ENCODE peak calls at places on chromosomes 6 and 20, in seven cellular contexts. W is upper lobe of right lung; Y is T-cell; G is stimulated activated naive CD8-positive, alpha-beta T cell treated with anti-CD3 and anti-CD28 coated beads, Interleukin-15, amount 100 ng/mL, for 72 hours; D is activated CD8-positive, alpha-beta T cell treated with anti-CD3 and anti-CD28 coated beads for 36 hours; O is right cardiac atrium; V is gastroesophageal sphincter. J is an unnamed sample.

GRCh38 chr6:54264581-54265272 is 43.5 kb upstream of the TINAG start:
- ATAC-seq in W (no peak), Y (no peak), G (no peak), D (no peak), O (no peak), V (no peak), J (no peak)

GRCh38 chr20:58174708-58175287 is 53.7 kb downstream of the ANKRD60 start:
- ATAC-seq in W (no peak), Y (no peak), G (no peak), D (no peak), O (peak; percentile 59), V (peak; percentile 58), J (no peak)

GRCh38 chr6:16747232-16748027 is 13.8 kb downstream of the ATXN1 start:
- ATAC-seq in W (no peak), Y (no peak), G (no peak), D (peak; percentile 76), O (peak; percentile 50), V (no peak), J (peak; percentile 95)

GRCh38 chr6:14269434-14269833 is 151.9 kb downstream of the CD83 start:
- ATAC-seq in W (no peak), Y (peak; percentile 43), G (no peak), D (no peak), O (no peak), V (no peak), J (no peak)

GRCh38 chr20:41004561-41005360 is 23.9 kb upstream of the TOP1 start:
- ATAC-seq in W (no peak), Y (no peak), G (no peak), D (no peak), O (peak; percentile 38), V (no peak), J (peak; percentile 43)

GRCh38 chr6:105210932-105211531 is 31.2 kb upstream of the POPDC3 start:
- ATAC-seq in W (no peak), Y (no peak), G (no peak), D (no peak), O (no peak), V (no peak), J (no peak)

GRCh38 chr6:117483004-117483644 is 650 bp downstream of the DCBLD1 start:
- ATAC-seq in W (peak; percentile 65), Y (no peak), G (peak; percentile 15), D (no peak), O (peak; percentile 68), V (peak; percentile 44), J (peak; percentile 34)

GRCh38 chr20:43824699-43825402 is 89.8 kb upstream of the TOX2 start:
- ATAC-seq in W (no peak), Y (no peak), G (peak; percentile 40), D (no peak), O (no peak), V (no peak), J (no peak)

GRCh38 chr6:151731313-151731712 is 76.2 kb upstream of the ESR1 start:
- ATAC-seq in W (no peak), Y (no peak), G (no peak), D (no peak), O (no peak), V (no peak), J (no peak)

GRCh38 chr6:34053721-34054120 is 92.2 kb downstream of the GRM4 start:
- ATAC-seq in W (no peak), Y (no peak), G (no peak), D (no peak), O (no peak), V (no peak), J (no peak)

GRCh38 chr6:42339991-42340401 is 111.7 kb downstream of the TRERF1 start:
- ATAC-seq in W (no peak), Y (no peak), G (peak; percentile 98), D (peak; percentile 98), O (no peak), V (no peak), J (peak; percentile 90)

GRCh38 chr6:167268683-167269280 is 22.3 kb upstream of the UNC93A start:
- ATAC-seq in W (no peak), Y (no peak), G (no peak), D (no peak), O (no peak), V (no peak), J (no peak)

GRCh38 chr6:45054610-45055009 is 273.5 kb upstream of the RUNX2 start:
- ATAC-seq in W (no peak), Y (peak; percentile 51), G (peak; percentile 65), D (peak; percentile 72), O (no peak), V (no peak), J (no peak)

GRCh38 chr20:32539817-32540675 is 45.1 kb downstream of the NOL4L start:
- ATAC-seq in W (no peak), Y (peak; percentile 36), G (peak; percentile 64), D (peak; percentile 54), O (peak; percentile 46), V (no peak), J (peak; percentile 54)

GRCh38 chr6:139905404-139906052 is 531.1 kb upstream of the CITED2 start:
- ATAC-seq in W (no peak), Y (no peak), G (no peak), D (no peak), O (no peak), V (no peak), J (no peak)

GRCh38 chr6:125491860-125492617 is 190.3 kb upstream of the HDDC2 start:
- ATAC-seq in W (no peak), Y (no peak), G (no peak), D (no peak), O (no peak), V (no peak), J (no peak)

GRCh38 chr6:151958332-151958731 is 150.8 kb downstream of the ESR1 start:
- ATAC-seq in W (peak; percentile 28), Y (no peak), G (peak; percentile 2), D (no peak), O (no peak), V (no peak), J (no peak)

GRCh38 chr6:150767585-150768164 is 97.8 kb upstream of the MTHFD1L start:
- ATAC-seq in W (no peak), Y (no peak), G (no peak), D (no peak), O (peak; percentile 79), V (no peak), J (no peak)

GRCh38 chr6:41446907-41447545 is 99.2 kb upstream of the FOXP4 start:
- ATAC-seq in W (no peak), Y (no peak), G (no peak), D (no peak), O (no peak), V (no peak), J (no peak)

GRCh38 chr6:166494757-166495486 is 91.6 kb downstream of the RAMACL start:
- ATAC-seq in W (no peak), Y (no peak), G (no peak), D (peak; percentile 69), O (no peak), V (no peak), J (peak; percentile 36)

GRCh38 chr6:52221302-52221701 is 23.0 kb downstream of the IL17F start:
- ATAC-seq in W (no peak), Y (peak; percentile 29), G (peak; percentile 94), D (peak; percentile 90), O (no peak), V (no peak), J (peak; percentile 98)

GRCh38 chr6:122429328-122429727 is 29.9 kb downstream of the HSF2 start:
- ATAC-seq in W (no peak), Y (no peak), G (no peak), D (no peak), O (no peak), V (no peak), J (no peak)

GRCh38 chr20:44204156-44204831 is 6.3 kb downstream of the OSER1 start:
- ATAC-seq in W (peak; percentile 62), Y (no peak), G (no peak), D (peak; percentile 42), O (peak; percentile 84), V (peak; percentile 87), J (peak; percentile 79)

GRCh38 chr6:148345176-148345575 is 2.5 kb downstream of the SASH1 start:
- ATAC-seq in W (peak; percentile 41), Y (no peak), G (no peak), D (no peak), O (peak; percentile 68), V (no peak), J (no peak)

GRCh38 chr6:170290306-170291128 is at the start of gene DLL1:
- ATAC-seq in W (peak; percentile 53), Y (peak; percentile 33), G (peak; percentile 46), D (peak; percentile 10), O (peak; percentile 63), V (peak; percentile 37), J (peak; percentile 21)

GRCh38 chr6:121309768-121310473 is 24.4 kb downstream of the TBC1D32 start:
- ATAC-seq in W (no peak), Y (no peak), G (no peak), D (no peak), O (no peak), V (no peak), J (no peak)

GRCh38 chr6:79600313-79601019 is 30.7 kb upstream of the SH3BGRL2 start:
- ATAC-seq in W (no peak), Y (no peak), G (no peak), D (no peak), O (no peak), V (no peak), J (no peak)